ENCODE peak calls at places on chromosomes 5 and 9, in four cellular contexts. J, X, U and V are unnamed samples.

GRCh38 chr5:150615141-150615699 is 25.2 kb upstream of the SYNPO start:
- DNase-seq in J (peak), X (no peak), U (no peak), V (peak)

GRCh38 chr5:113546711-113547159 is 33.2 kb downstream of the YTHDC2 start:
- DNase-seq in J (peak), X (peak), U (no peak), V (no peak)

GRCh38 chr5:55904152-55904551 is 53.0 kb downstream of the IL31RA start:
- DNase-seq in J (peak), X (no peak), U (no peak), V (no peak)

GRCh38 chr5:163649522-163649921 is 144.1 kb downstream of the MAT2B start:
- DNase-seq in J (peak), X (no peak), U (no peak), V (no peak)

GRCh38 chr5:73280821-73281746 is 108.1 kb downstream of the TMEM174 start:
- DNase-seq in J (peak), X (no peak), U (no peak), V (peak)

GRCh38 chr5:64612349-64612961 is 77.8 kb upstream of the SHISAL2B start:
- DNase-seq in J (peak), X (peak), U (peak), V (peak)

GRCh38 chr9:127187231-127187956 is 65.0 kb upstream of the ANGPTL2 start:
- DNase-seq in J (peak), X (peak), U (no peak), V (peak)

GRCh38 chr5:31531543-31531887 is 378 bp downstream of the DROSHA start:
- DNase-seq in J (peak), X (peak), U (peak), V (peak)

GRCh38 chr9:132896264-132896663 is 17.6 kb downstream of the SPACA9 start:
- DNase-seq in J (no peak), X (no peak), U (no peak), V (no peak)

GRCh38 chr5:167906209-167906853 is 385.1 kb upstream of the WWC1 start:
- DNase-seq in J (no peak), X (no peak), U (no peak), V (no peak)

GRCh38 chr5:28896949-28897348 is 1858.6 kb upstream of the CDH9 start:
- DNase-seq in J (no peak), X (no peak), U (no peak), V (no peak)

GRCh38 chr9:31355965-31356364 is 1028.5 kb upstream of the ACO1 start:
- DNase-seq in J (no peak), X (no peak), U (no peak), V (no peak)

GRCh38 chr9:109419531-109419930 is 78.6 kb downstream of the PTPN3 start:
- DNase-seq in J (no peak), X (no peak), U (no peak), V (no peak)

GRCh38 chr9:136095495-136096058 is 488 bp upstream of the NACC2 start:
- DNase-seq in J (peak), X (peak), U (no peak), V (no peak)

DNA sequence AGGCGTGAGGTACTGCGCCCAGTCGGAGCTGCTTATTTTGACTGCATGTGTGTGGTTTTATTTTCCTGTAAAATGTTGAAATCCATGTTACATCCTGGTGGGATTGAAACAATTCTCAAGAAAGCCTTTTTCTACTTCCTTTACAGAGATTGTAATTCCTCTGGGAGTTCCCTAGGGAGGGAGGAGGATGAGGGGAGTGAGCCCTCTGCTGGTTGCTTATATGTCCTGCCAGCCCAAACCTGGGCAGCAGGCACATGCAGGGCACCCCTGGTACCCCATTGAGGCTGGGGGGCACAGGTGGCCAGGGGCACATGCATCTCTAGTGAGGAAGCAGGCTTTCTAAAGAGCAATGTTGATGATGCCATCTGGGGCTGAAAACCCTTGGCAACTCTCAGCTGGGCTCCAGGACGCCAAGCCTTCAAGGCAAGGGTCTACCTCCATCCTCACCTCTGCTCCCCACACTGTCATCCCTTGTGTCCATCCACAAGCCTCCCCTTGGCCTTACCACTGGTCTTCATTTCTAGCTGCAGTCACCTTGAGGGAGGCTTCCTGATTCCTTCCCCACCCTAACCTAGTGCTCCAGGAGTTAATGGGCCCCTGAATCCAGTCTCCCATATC is 84.7 kb upstream of the TNFSF8 start:
- DNase-seq in J (peak), X (peak), U (no peak), V (peak)
- TF ChIP-seq CTCF in J (peak), X (peak), U (peak), V (no peak)

GRCh38 chr9:137138701-137139467 is at the start of gene GRIN1:
- DNase-seq in J (no peak), X (peak), U (peak), V (no peak)

GRCh38 chr9:137136926-137137607 is 1.9 kb upstream of the GRIN1 start:
- DNase-seq in J (no peak), X (no peak), U (no peak), V (no peak)

GRCh38 chr9:137139468-137140150 is 655 bp downstream of the GRIN1 start:
- DNase-seq in J (no peak), X (no peak), U (no peak), V (no peak)

GRCh38 chr9:137136261-137136925 is 2.6 kb upstream of the GRIN1 start:
- DNase-seq in J (no peak), X (no peak), U (no peak), V (no peak)

DNA sequence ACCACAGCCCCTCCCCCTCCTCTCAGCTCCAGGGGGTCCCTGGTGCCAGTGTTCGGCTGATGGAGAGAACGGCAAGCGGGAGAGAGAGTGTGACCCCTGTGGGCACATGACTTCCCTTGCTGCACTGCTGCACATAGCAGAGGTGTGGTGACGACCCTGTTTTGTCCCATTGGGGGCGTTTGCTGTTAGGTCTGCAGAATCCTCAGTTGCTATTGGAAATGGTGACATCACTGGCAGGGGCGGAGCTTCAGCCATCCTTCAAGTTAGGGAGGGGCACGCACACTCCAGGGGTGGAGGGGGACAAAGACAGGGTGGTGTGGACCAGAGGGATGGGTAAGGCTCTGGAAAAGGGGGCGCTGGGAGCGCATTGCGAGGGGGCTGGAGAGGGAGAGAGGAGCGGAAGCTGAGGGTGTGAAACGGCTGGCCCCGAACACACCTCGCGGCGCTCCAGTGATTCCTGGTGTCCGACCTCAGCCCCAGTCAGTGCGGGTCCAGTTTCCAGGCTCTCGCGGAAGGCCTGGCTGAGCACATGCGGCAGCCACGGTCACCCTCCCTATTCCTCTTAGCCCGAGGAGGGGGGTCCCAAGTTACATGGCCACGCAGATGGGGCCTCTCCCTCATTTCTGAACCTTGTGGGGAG is 776 bp upstream of the GRIN1 start:
- DNase-seq in J (no peak), X (no peak), U (peak), V (no peak)
- TF ChIP-seq CTCF in J (no peak), X (no peak), U (no peak), V (no peak)

GRCh38 chr9:98767915-98768314 is 28.4 kb downstream of the ANKS6 start:
- DNase-seq in J (no peak), X (no peak), U (no peak), V (no peak)
- TF ChIP-seq CTCF in J (no peak), X (no peak), U (no peak), V (no peak)

GRCh38 chr9:106593201-106593600 is 269.8 kb upstream of the ZNF462 start:
- DNase-seq in J (no peak), X (no peak), U (no peak), V (no peak)
- TF ChIP-seq CTCF in J (no peak), X (no peak), U (no peak), V (no peak)

GRCh38 chr9:36956908-36957307 is 77.2 kb downstream of the PAX5 start:
- DNase-seq in J (no peak), X (no peak), U (no peak), V (no peak)
- TF ChIP-seq CTCF in J (no peak), X (no peak), U (no peak), V (no peak)